ENCODE peak calls at places on chromosomes 16 and 17, in eight cellular contexts. E, Y, K, Q, Z, F, J and H are unnamed samples.

GRCh38 chr16:51134269-51134812 is 16.7 kb downstream of the SALL1 start:
- DNase-seq in E (no peak), Y (no peak), K (no peak), Q (no peak), Z (no peak), F (no peak), J (no peak), H (no peak)

GRCh38 chr16:55264949-55265348 is 59.1 kb upstream of the IRX6 start:
- DNase-seq in E (peak), Y (no peak), K (no peak), Q (no peak), Z (peak), F (no peak), J (no peak), H (no peak)

GRCh38 chr17:20266806-20267458 is 200.4 kb downstream of the LGALS9B start:
- DNase-seq in E (peak), Y (peak), K (peak), Q (no peak), Z (peak), F (no peak), J (no peak), H (no peak)

GRCh38 chr17:38564869-38565268 is 40.9 kb downstream of the SRCIN1 start:
- DNase-seq in E (no peak), Y (no peak), K (no peak), Q (no peak), Z (no peak), F (no peak), J (no peak), H (no peak)

GRCh38 chr17:21375757-21376584 is at the start of gene KCNJ12:
- DNase-seq in E (no peak), Y (no peak), K (no peak), Q (no peak), Z (no peak), F (no peak), J (no peak), H (no peak)

GRCh38 chr17:57286372-57287105 is 30.2 kb downstream of the MSI2 start:
- DNase-seq in E (peak), Y (no peak), K (no peak), Q (no peak), Z (peak), F (no peak), J (no peak), H (no peak)

GRCh38 chr17:82793974-82794620 is 42.2 kb downstream of the TBCD start:
- DNase-seq in E (peak), Y (no peak), K (peak), Q (no peak), Z (peak), F (no peak), J (no peak), H (no peak)

GRCh38 chr16:19566362-19566761 is 10.9 kb downstream of the VPS35L start:
- DNase-seq in E (no peak), Y (no peak), K (no peak), Q (no peak), Z (no peak), F (no peak), J (no peak), H (no peak)

GRCh38 chr17:15782809-15783208 is 50.7 kb downstream of the TBC1D26 start:
- DNase-seq in E (no peak), Y (peak), K (no peak), Q (peak), Z (peak), F (no peak), J (no peak), H (no peak)

GRCh38 chr17:66272699-66273390 is 29.6 kb upstream of the PRKCA start:
- DNase-seq in E (no peak), Y (peak), K (no peak), Q (no peak), Z (peak), F (no peak), J (no peak), H (no peak)

GRCh38 chr17:80263253-80264047 is 2.8 kb downstream of the RNF213 start:
- DNase-seq in E (peak), Y (no peak), K (peak), Q (peak), Z (peak), F (peak), J (peak), H (peak)

GRCh38 chr17:19383681-19384470 is 3.1 kb downstream of the MFAP4 start:
- DNase-seq in E (no peak), Y (no peak), K (no peak), Q (peak), Z (no peak), F (no peak), J (no peak), H (no peak)

GRCh38 chr17:46085522-46085921 is 86.5 kb downstream of the STH start:
- DNase-seq in E (no peak), Y (no peak), K (no peak), Q (no peak), Z (no peak), F (no peak), J (no peak), H (no peak)

GRCh38 chr16:2386990-2387389 is 42.3 kb upstream of the CCNF start:
- DNase-seq in E (peak), Y (no peak), K (no peak), Q (no peak), Z (no peak), F (no peak), J (no peak), H (no peak)

GRCh38 chr17:75773808-75774470 is 8.9 kb upstream of the GALK1 start:
- DNase-seq in E (no peak), Y (no peak), K (no peak), Q (peak), Z (no peak), F (no peak), J (no peak), H (no peak)

GRCh38 chr17:62093188-62094155 is 28.4 kb upstream of the MED13 start:
- DNase-seq in E (no peak), Y (peak), K (no peak), Q (no peak), Z (peak), F (no peak), J (no peak), H (no peak)

GRCh38 chr17:48551206-48551597 is 6.3 kb upstream of the HOXB2 start:
- DNase-seq in E (no peak), Y (peak), K (no peak), Q (no peak), Z (no peak), F (no peak), J (no peak), H (no peak)

GRCh38 chr16:82671743-82672142 is 45.0 kb downstream of the CDH13 start:
- DNase-seq in E (no peak), Y (no peak), K (no peak), Q (no peak), Z (no peak), F (no peak), J (peak), H (no peak)

GRCh38 chr16:17470871-17471744 is at the start of gene XYLT1:
- DNase-seq in E (no peak), Y (peak), K (no peak), Q (peak), Z (peak), F (peak), J (peak), H (peak)

GRCh38 chr17:50356418-50356817 is 10.5 kb downstream of the XYLT2 start:
- DNase-seq in E (no peak), Y (no peak), K (no peak), Q (peak), Z (no peak), F (no peak), J (no peak), H (no peak)

GRCh38 chr17:50550661-50551432 is 3.9 kb downstream of the SPATA20 start:
- DNase-seq in E (peak), Y (peak), K (peak), Q (peak), Z (peak), F (no peak), J (no peak), H (no peak)

GRCh38 chr16:1401758-1402154 is 12.7 kb downstream of the UNKL start:
- DNase-seq in E (no peak), Y (no peak), K (no peak), Q (no peak), Z (no peak), F (no peak), J (no peak), H (no peak)

GRCh38 chr16:47713225-47713595 is 252.1 kb downstream of the PHKB start:
- DNase-seq in E (no peak), Y (peak), K (no peak), Q (no peak), Z (peak), F (peak), J (no peak), H (no peak)

GRCh38 chr17:80043963-80044362 is 7.5 kb downstream of the CCDC40 start:
- DNase-seq in E (no peak), Y (no peak), K (no peak), Q (no peak), Z (no peak), F (no peak), J (no peak), H (no peak)

GRCh38 chr17:76695059-76695892 is 15.5 kb downstream of the MXRA7 start:
- DNase-seq in E (no peak), Y (no peak), K (no peak), Q (no peak), Z (no peak), F (no peak), J (no peak), H (no peak)

GRCh38 chr17:43766413-43767052 is 7.9 kb upstream of the SOST start:
- DNase-seq in E (peak), Y (peak), K (peak), Q (no peak), Z (peak), F (peak), J (peak), H (peak)

GRCh38 chr17:55735784-55736405 is 13.2 kb upstream of the TMEM100 start:
- DNase-seq in E (no peak), Y (peak), K (no peak), Q (no peak), Z (peak), F (peak), J (no peak), H (no peak)

GRCh38 chr17:73591278-73592078 is 52.8 kb downstream of the SDK2 start:
- DNase-seq in E (no peak), Y (no peak), K (peak), Q (no peak), Z (no peak), F (peak), J (peak), H (no peak)

GRCh38 chr17:50765454-50766221 is 1.7 kb downstream of the ANKRD40CL start:
- DNase-seq in E (no peak), Y (no peak), K (no peak), Q (no peak), Z (no peak), F (peak), J (no peak), H (no peak)